ENCODE peak calls at places on chromosomes 1 and 21, in six cellular contexts. T is activated CD4-positive, CD25-positive, alpha-beta regulatory T cell; Q is ACHN; S is breast epithelium; V is stimulated activated CD4-positive, alpha-beta T cell treated with anti-CD3 and anti-CD28 coated beads, TNF-alpha, amount 100 ng/mL, for 24 hours; Y is HEK293T. J is an unnamed sample.
A peak's percentile ranks its signal among the peaks of the same experiment; 100 is the strongest.

GRCh38 chr1:115107501-115108260 is 18.4 kb upstream of the TSPAN2 start:
- DNase-seq in T (no peak), Q (no peak), S (no peak), V (no peak), Y (no peak), J (no peak)

GRCh38 chr1:50968884-50969610 is 998 bp upstream of the CDKN2C start:
- DNase-seq in T (no peak), Q (peak; percentile 41), S (no peak), V (peak; percentile 38), Y (no peak), J (peak; percentile 83)

GRCh38 chr1:181257117-181257516 is 168.6 kb downstream of the IER5 start:
- DNase-seq in T (no peak), Q (no peak), S (no peak), V (no peak), Y (no peak), J (no peak)

GRCh38 chr1:228685081-228685480 is 50.2 kb upstream of the RHOU start:
- DNase-seq in T (no peak), Q (no peak), S (no peak), V (no peak), Y (no peak), J (no peak)

GRCh38 chr1:33057095-33057494 is 20.4 kb upstream of the AK2 start:
- DNase-seq in T (no peak), Q (no peak), S (no peak), V (no peak), Y (no peak), J (no peak)

GRCh38 chr21:42753804-42754203 is 100.4 kb downstream of the PDE9A start:
- DNase-seq in T (no peak), Q (no peak), S (no peak), V (no peak), Y (no peak), J (no peak)

GRCh38 chr1:206826409-206826808 is 39.0 kb upstream of the IL20 start:
- DNase-seq in T (no peak), Q (no peak), S (no peak), V (no peak), Y (no peak), J (no peak)

GRCh38 chr1:63914241-63914640 is 140.4 kb downstream of the ROR1 start:
- DNase-seq in T (no peak), Q (no peak), S (no peak), V (no peak), Y (no peak), J (no peak)

GRCh38 chr1:110538921-110539320 is 19.9 kb upstream of the KCNA10 start:
- DNase-seq in T (no peak), Q (peak; percentile 47), S (no peak), V (no peak), Y (no peak), J (no peak)

GRCh38 chr1:162916407-162916806 is 55.4 kb upstream of the CCDC190 start:
- DNase-seq in T (no peak), Q (no peak), S (no peak), V (no peak), Y (no peak), J (no peak)

GRCh38 chr1:23341829-23342697 is 2.0 kb downstream of the HNRNPR start:
- DNase-seq in T (no peak), Q (no peak), S (no peak), V (no peak), Y (no peak), J (no peak)

GRCh38 chr1:110620250-110620615 is 14.1 kb upstream of the KCNA2 start:
- DNase-seq in T (no peak), Q (no peak), S (no peak), V (no peak), Y (no peak), J (no peak)

GRCh38 chr1:12245116-12245515 is 15.3 kb downstream of the VPS13D start:
- DNase-seq in T (no peak), Q (no peak), S (no peak), V (no peak), Y (no peak), J (no peak)

GRCh38 chr1:103942029-103942428 is 192.3 kb downstream of the AMY1C start:
- DNase-seq in T (no peak), Q (no peak), S (no peak), V (no peak), Y (no peak), J (no peak)

GRCh38 chr1:87017994-87018672 is 103.7 kb downstream of the HS2ST1 start:
- DNase-seq in T (no peak), Q (no peak), S (no peak), V (no peak), Y (no peak), J (no peak)

GRCh38 chr1:21546122-21546825 is 37.1 kb downstream of the ALPL start:
- DNase-seq in T (no peak), Q (no peak), S (no peak), V (no peak), Y (no peak), J (no peak)

GRCh38 chr1:236141447-236142357 is 637 bp upstream of the GPR137B start:
- DNase-seq in T (no peak), Q (peak; percentile 54), S (no peak), V (no peak), Y (peak; percentile 64), J (no peak)

GRCh38 chr1:53878492-53879105 is 11.0 kb downstream of the YIPF1 start:
- DNase-seq in T (no peak), Q (peak; percentile 59), S (no peak), V (no peak), Y (peak; percentile 43), J (no peak)

GRCh38 chr21:28805885-28806284 is 186.8 kb downstream of the LTN1 start:
- DNase-seq in T (no peak), Q (no peak), S (no peak), V (no peak), Y (no peak), J (no peak)

GRCh38 chr1:36511804-36512798 is 29.4 kb upstream of the CSF3R start:
- DNase-seq in T (no peak), Q (no peak), S (no peak), V (no peak), Y (no peak), J (no peak)

GRCh38 chr1:53508991-53509663 is 49.9 kb downstream of the DMRTB1 start:
- DNase-seq in T (no peak), Q (peak; percentile 89), S (no peak), V (no peak), Y (no peak), J (no peak)

GRCh38 chr1:20187103-20187812 is 940 bp upstream of the PLA2G2C start:
- DNase-seq in T (no peak), Q (no peak), S (peak; percentile 79), V (peak; percentile 27), Y (no peak), J (no peak)

GRCh38 chr1:159957824-159958268 is 3.8 kb upstream of the SLAMF9 start:
- DNase-seq in T (no peak), Q (no peak), S (no peak), V (no peak), Y (no peak), J (no peak)

GRCh38 chr1:200774735-200775449 is 36.2 kb downstream of the CAMSAP2 start:
- DNase-seq in T (no peak), Q (no peak), S (no peak), V (no peak), Y (no peak), J (no peak)

GRCh38 chr1:197994907-197995407 is 77.8 kb downstream of the LHX9 start:
- DNase-seq in T (no peak), Q (no peak), S (no peak), V (no peak), Y (no peak), J (peak; percentile 27)

GRCh38 chr1:65539272-65540131 is 119.0 kb downstream of the LEPR start:
- DNase-seq in T (no peak), Q (no peak), S (no peak), V (no peak), Y (no peak), J (no peak)

GRCh38 chr1:43613075-43613942 is 36.6 kb upstream of the KDM4A start:
- DNase-seq in T (no peak), Q (no peak), S (no peak), V (no peak), Y (no peak), J (no peak)

GRCh38 chr1:206945779-206946178 is 487 bp downstream of the PIGR start:
- DNase-seq in T (no peak), Q (no peak), S (no peak), V (no peak), Y (no peak), J (no peak)

GRCh38 chr1:232610187-232610901 is 19.6 kb downstream of the SIPA1L2 start:
- DNase-seq in T (no peak), Q (no peak), S (no peak), V (no peak), Y (no peak), J (no peak)

GRCh38 chr1:244502630-244503029 is 41.6 kb downstream of the CATSPERE start:
- DNase-seq in T (no peak), Q (no peak), S (no peak), V (no peak), Y (no peak), J (no peak)

GRCh38 chr1:114458208-114458777 is 52.7 kb downstream of the TRIM33 start:
- DNase-seq in T (no peak), Q (no peak), S (no peak), V (no peak), Y (no peak), J (no peak)